ENCODE peak calls at places on chromosomes 5 and 9, in ten cellular contexts. A is IMR-90; D is RCC 7860; F is KG1; R is choroid plexus epithelial cell; T is stimulated activated CD4-positive, alpha-beta T cell treated with anti-CD3 and anti-CD28 coated beads, Interleukin-4, amount 100 ng/mL, for 1 hour; I is right cardiac atrium; M is nucleus accumbens; W is AML-193; B is iris pigment epithelial cell. C is an unnamed sample.

GRCh38 chr5:178301641-178302040 is 69.0 kb upstream of the PHYKPL start:
- DNase-seq in W (no peak), I (no peak), R (no peak), D (no peak), B (no peak), T (no peak), A (no peak), F (no peak), M (no peak), C (no peak)

GRCh38 chr5:140205952-140206351 is 31.0 kb downstream of the CYSTM1 start:
- DNase-seq in A (no peak), B (no peak), I (no peak), T (no peak), F (no peak), W (no peak), D (no peak), M (no peak), R (no peak), C (no peak)

GRCh38 chr9:126373241-126373640 is 46.6 kb downstream of the MVB12B start:
- DNase-seq in M (no peak), A (peak; percentile 53), T (no peak), B (peak; percentile 57), D (no peak), R (peak; percentile 16), I (no peak), F (no peak), W (no peak), C (no peak)

GRCh38 chr9:70010015-70010414 is 33.6 kb upstream of the MAMDC2 start:
- DNase-seq in R (no peak), F (no peak), W (no peak), A (no peak), D (no peak), B (no peak), I (no peak), T (no peak), M (no peak), C (no peak)

GRCh38 chr9:89226076-89226475 is 47.5 kb upstream of the SHC3 start:
- DNase-seq in I (peak; percentile 71), B (peak; percentile 59), W (no peak), T (no peak), D (no peak), F (no peak), R (peak; percentile 81), A (peak; percentile 51), M (peak; percentile 24), C (no peak)

GRCh38 chr9:100063185-100063584 is 35.6 kb downstream of the ERP44 start:
- DNase-seq in I (no peak), B (no peak), W (no peak), M (no peak), T (no peak), D (no peak), R (peak; percentile 16), A (peak; percentile 20), F (no peak), C (no peak)

GRCh38 chr9:31334837-31335528 is 1049.5 kb upstream of the ACO1 start:
- DNase-seq in T (no peak), D (no peak), B (no peak), M (no peak), R (no peak), F (no peak), A (no peak), W (no peak), I (no peak), C (no peak)

GRCh38 chr5:91956738-91957137 is 573.6 kb upstream of the ARRDC3 start:
- DNase-seq in R (no peak), I (no peak), B (no peak), M (no peak), A (no peak), D (no peak), F (no peak), T (no peak), W (no peak), C (no peak)

GRCh38 chr5:124825983-124826337 is 79.5 kb upstream of the ZNF608 start:
- DNase-seq in W (no peak), F (no peak), B (no peak), D (no peak), M (no peak), I (no peak), A (no peak), R (no peak), T (no peak), C (no peak)

GRCh38 chr5:133941456-133942196 is 26.8 kb downstream of the C5orf15 start:
- DNase-seq in D (no peak), I (no peak), B (no peak), M (no peak), W (no peak), T (no peak), R (no peak), A (no peak), F (no peak), C (no peak)

GRCh38 chr5:176700239-176700847 is 53.1 kb downstream of the TSPAN17 start:
- DNase-seq in I (no peak), R (peak; percentile 22), D (no peak), A (no peak), T (no peak), M (peak; percentile 60), B (peak; percentile 12), F (no peak), W (peak; percentile 6), C (no peak)

GRCh38 chr9:133505901-133506652 is 18.7 kb downstream of the MYMK start:
- DNase-seq in I (peak; percentile 95), R (no peak), A (peak; percentile 12), D (no peak), F (no peak), B (no peak), W (no peak), M (no peak), T (no peak), C (no peak)

GRCh38 chr9:27333241-27334052 is 36.5 kb upstream of the EQTN start:
- DNase-seq in B (peak; percentile 73), W (peak; percentile 53), A (peak; percentile 73), M (peak; percentile 54), I (peak; percentile 71), D (peak; percentile 39), R (peak; percentile 93), T (peak; percentile 25), F (peak; percentile 41), C (peak; percentile 56)

GRCh38 chr9:129580211-129580915 is 40.5 kb downstream of the C9orf50 start:
- DNase-seq in F (no peak), D (peak; percentile 40), I (no peak), A (no peak), R (no peak), W (no peak), M (no peak), B (no peak), T (peak; percentile 15), C (no peak)

GRCh38 chr9:134889386-134890214 is 9.0 kb downstream of the FCN2 start:
- DNase-seq in W (no peak), A (no peak), B (no peak), M (no peak), R (no peak), T (no peak), D (no peak), I (no peak), F (no peak), C (no peak)

GRCh38 chr5:87151547-87151946 is 116.1 kb upstream of the RASA1 start:
- DNase-seq in R (peak; percentile 81), A (peak; percentile 97), D (peak; percentile 97), I (no peak), T (no peak), B (peak; percentile 96), F (no peak), M (no peak), W (peak; percentile 59), C (no peak)

GRCh38 chr9:6498982-6499381 is 86.0 kb downstream of the UHRF2 start:
- DNase-seq in T (no peak), B (peak; percentile 79), W (no peak), D (no peak), I (no peak), A (peak; percentile 85), F (no peak), R (peak; percentile 67), M (no peak), C (no peak)

GRCh38 chr5:18281947-18282557 is 647.8 kb downstream of the TAF11L14 start:
- DNase-seq in A (peak; percentile 62), W (peak; percentile 38), R (peak; percentile 82), F (no peak), T (no peak), M (no peak), I (no peak), B (peak; percentile 61), D (peak; percentile 48), C (no peak)

GRCh38 chr5:158958048-158958994 is 141.4 kb downstream of the EBF1 start:
- DNase-seq in W (no peak), F (no peak), R (peak; percentile 25), D (no peak), A (no peak), B (no peak), I (no peak), T (no peak), M (no peak), C (no peak)

GRCh38 chr9:28121353-28121752 is 548.1 kb upstream of the C9orf72 start:
- DNase-seq in D (no peak), F (no peak), B (no peak), I (no peak), A (no peak), M (no peak), R (no peak), T (no peak), W (no peak), C (no peak)

GRCh38 chr5:136036991-136037705 is 8.4 kb downstream of the TGFBI start:
- DNase-seq in B (peak; percentile 63), T (no peak), I (no peak), M (no peak), A (peak; percentile 53), W (peak; percentile 71), R (peak; percentile 69), F (no peak), D (peak; percentile 93), C (peak; percentile 23)

GRCh38 chr9:13088734-13089427 is 190.6 kb downstream of the MPDZ start:
- DNase-seq in T (no peak), F (no peak), D (peak; percentile 39), W (peak; percentile 27), A (peak; percentile 57), I (no peak), B (peak; percentile 55), R (peak; percentile 77), M (peak; percentile 7), C (peak; percentile 43)

GRCh38 chr5:143921525-143922311 is 109.8 kb downstream of the HMHB1 start:
- DNase-seq in B (peak; percentile 95), W (no peak), M (no peak), A (peak; percentile 85), D (peak; percentile 72), T (no peak), F (no peak), R (peak; percentile 91), I (no peak), C (no peak)

GRCh38 chr5:125633523-125633922 is 789.7 kb upstream of the GRAMD2B start:
- DNase-seq in M (no peak), W (no peak), B (no peak), F (no peak), T (no peak), I (no peak), R (no peak), D (no peak), A (no peak), C (no peak)

GRCh38 chr5:57495285-57495684 is 12.7 kb upstream of the ACTBL2 start:
- DNase-seq in T (no peak), B (no peak), R (no peak), M (no peak), A (no peak), F (peak; percentile 67), I (no peak), W (no peak), D (no peak), C (no peak)

GRCh38 chr9:127828262-127829031 is 25.8 kb downstream of the FPGS start:
- DNase-seq in B (peak; percentile 63), R (peak; percentile 70), M (peak; percentile 40), F (no peak), T (no peak), I (peak; percentile 96), W (no peak), D (no peak), A (peak; percentile 51), C (peak; percentile 53)

GRCh38 chr5:72511371-72512178 is 4.4 kb upstream of the ZNF366 start:
- DNase-seq in A (peak; percentile 59), T (no peak), R (peak; percentile 30), D (peak; percentile 68), B (peak; percentile 58), M (no peak), F (no peak), I (no peak), W (no peak), C (no peak)

GRCh38 chr5:149959406-149960236 is 937 bp upstream of the SLC26A2 start:
- DNase-seq in F (no peak), W (peak; percentile 50), I (no peak), T (peak; percentile 29), B (peak; percentile 90), A (peak; percentile 58), M (no peak), R (peak; percentile 82), D (peak; percentile 84), C (no peak)

C was measured in prostate gland.